ENCODE peak calls at places on chromosomes 3 and 15, in four cellular contexts. One of them, this sample, is unnamed.

GRCh38 chr15:67805008-67805681 is 20.2 kb upstream of the SKOR1 start:
- DNase-seq in foreskin fibroblast: no peak
- DNase-seq in naive thymus-derived CD4-positive, alpha-beta T cell: no peak
- DNase-seq in mucosa of descending colon: no peak
- DNase-seq in this sample: no peak

GRCh38 chr15:64851503-64851840 is 9.8 kb downstream of the PLEKHO2 start:
- DNase-seq in foreskin fibroblast: peak; percentile 83
- DNase-seq in naive thymus-derived CD4-positive, alpha-beta T cell: no peak
- DNase-seq in mucosa of descending colon: peak; percentile 43
- DNase-seq in this sample: peak; percentile 86

GRCh38 chr15:100928632-100929280 is 9.6 kb downstream of the LRRK1 start:
- DNase-seq in foreskin fibroblast: no peak
- DNase-seq in naive thymus-derived CD4-positive, alpha-beta T cell: no peak
- DNase-seq in mucosa of descending colon: peak; percentile 73
- DNase-seq in this sample: no peak

GRCh38 chr3:127688416-127689265 is 15.9 kb downstream of the ABTB1 start:
- DNase-seq in foreskin fibroblast: peak; percentile 40
- DNase-seq in naive thymus-derived CD4-positive, alpha-beta T cell: no peak
- DNase-seq in mucosa of descending colon: no peak
- DNase-seq in this sample: peak; percentile 21

GRCh38 chr15:88090406-88091085 is 166.0 kb downstream of the NTRK3 start:
- DNase-seq in foreskin fibroblast: no peak
- DNase-seq in naive thymus-derived CD4-positive, alpha-beta T cell: no peak
- DNase-seq in mucosa of descending colon: no peak
- DNase-seq in this sample: no peak

GRCh38 chr3:149715247-149715646 is 37.0 kb downstream of the COMMD2 start:
- DNase-seq in foreskin fibroblast: no peak
- DNase-seq in naive thymus-derived CD4-positive, alpha-beta T cell: no peak
- DNase-seq in mucosa of descending colon: no peak
- DNase-seq in this sample: no peak

GRCh38 chr3:89072671-89073070 is 34.8 kb upstream of the EPHA3 start:
- DNase-seq in foreskin fibroblast: no peak
- DNase-seq in naive thymus-derived CD4-positive, alpha-beta T cell: no peak
- DNase-seq in mucosa of descending colon: no peak
- DNase-seq in this sample: no peak

GRCh38 chr15:80934761-80935221 is 54.8 kb downstream of the MESD start:
- DNase-seq in foreskin fibroblast: no peak
- DNase-seq in naive thymus-derived CD4-positive, alpha-beta T cell: no peak
- DNase-seq in mucosa of descending colon: no peak
- DNase-seq in this sample: peak; percentile 56

GRCh38 chr3:56494679-56495322 is 26.5 kb upstream of the ERC2 start:
- DNase-seq in foreskin fibroblast: peak; percentile 56
- DNase-seq in naive thymus-derived CD4-positive, alpha-beta T cell: peak; percentile 81
- DNase-seq in mucosa of descending colon: peak; percentile 89
- DNase-seq in this sample: peak; percentile 84

GRCh38 chr15:66875588-66876422 is 173.8 kb downstream of the SMAD6 start:
- DNase-seq in foreskin fibroblast: no peak
- DNase-seq in naive thymus-derived CD4-positive, alpha-beta T cell: no peak
- DNase-seq in mucosa of descending colon: no peak
- DNase-seq in this sample: no peak

GRCh38 chr3:155871746-155872158 is 1.3 kb downstream of the GMPS start:
- DNase-seq in foreskin fibroblast: no peak
- DNase-seq in naive thymus-derived CD4-positive, alpha-beta T cell: no peak
- DNase-seq in mucosa of descending colon: no peak
- DNase-seq in this sample: no peak

GRCh38 chr15:66617137-66618090 is 51.6 kb upstream of the LCTL start:
- DNase-seq in foreskin fibroblast: no peak
- DNase-seq in naive thymus-derived CD4-positive, alpha-beta T cell: no peak
- DNase-seq in mucosa of descending colon: peak; percentile 50
- DNase-seq in this sample: peak; percentile 59

GRCh38 chr15:53549697-53550315 is 209.7 kb downstream of the WDR72 start:
- DNase-seq in foreskin fibroblast: no peak
- DNase-seq in naive thymus-derived CD4-positive, alpha-beta T cell: no peak
- DNase-seq in mucosa of descending colon: no peak
- DNase-seq in this sample: no peak

GRCh38 chr3:42698216-42698910 is 4.2 kb downstream of the HHATL start:
- DNase-seq in foreskin fibroblast: no peak
- DNase-seq in naive thymus-derived CD4-positive, alpha-beta T cell: no peak
- DNase-seq in mucosa of descending colon: no peak
- DNase-seq in this sample: no peak

GRCh38 chr15:47374222-47374621 is 343.1 kb upstream of the SEMA6D start:
- DNase-seq in foreskin fibroblast: peak; percentile 29
- DNase-seq in naive thymus-derived CD4-positive, alpha-beta T cell: no peak
- DNase-seq in mucosa of descending colon: no peak
- DNase-seq in this sample: peak; percentile 36

GRCh38 chr3:154122912-154123559 is 1.8 kb downstream of the ARHGEF26 start:
- DNase-seq in foreskin fibroblast: no peak
- DNase-seq in naive thymus-derived CD4-positive, alpha-beta T cell: no peak
- DNase-seq in mucosa of descending colon: no peak
- DNase-seq in this sample: peak; percentile 28

GRCh38 chr3:187733371-187733770 is 11.9 kb downstream of the BCL6 start:
- DNase-seq in foreskin fibroblast: no peak
- DNase-seq in naive thymus-derived CD4-positive, alpha-beta T cell: no peak
- DNase-seq in mucosa of descending colon: no peak
- DNase-seq in this sample: no peak
- H3K4me3 ChIP-seq in foreskin fibroblast: no peak overlapping the region
- H3K4me3 ChIP-seq in naive thymus-derived CD4-positive, alpha-beta T cell: no peak overlapping the region
- H3K4me3 ChIP-seq in mucosa of descending colon: no peak overlapping the region
- H3K4me3 ChIP-seq in this sample: no peak overlapping the region

DNA sequence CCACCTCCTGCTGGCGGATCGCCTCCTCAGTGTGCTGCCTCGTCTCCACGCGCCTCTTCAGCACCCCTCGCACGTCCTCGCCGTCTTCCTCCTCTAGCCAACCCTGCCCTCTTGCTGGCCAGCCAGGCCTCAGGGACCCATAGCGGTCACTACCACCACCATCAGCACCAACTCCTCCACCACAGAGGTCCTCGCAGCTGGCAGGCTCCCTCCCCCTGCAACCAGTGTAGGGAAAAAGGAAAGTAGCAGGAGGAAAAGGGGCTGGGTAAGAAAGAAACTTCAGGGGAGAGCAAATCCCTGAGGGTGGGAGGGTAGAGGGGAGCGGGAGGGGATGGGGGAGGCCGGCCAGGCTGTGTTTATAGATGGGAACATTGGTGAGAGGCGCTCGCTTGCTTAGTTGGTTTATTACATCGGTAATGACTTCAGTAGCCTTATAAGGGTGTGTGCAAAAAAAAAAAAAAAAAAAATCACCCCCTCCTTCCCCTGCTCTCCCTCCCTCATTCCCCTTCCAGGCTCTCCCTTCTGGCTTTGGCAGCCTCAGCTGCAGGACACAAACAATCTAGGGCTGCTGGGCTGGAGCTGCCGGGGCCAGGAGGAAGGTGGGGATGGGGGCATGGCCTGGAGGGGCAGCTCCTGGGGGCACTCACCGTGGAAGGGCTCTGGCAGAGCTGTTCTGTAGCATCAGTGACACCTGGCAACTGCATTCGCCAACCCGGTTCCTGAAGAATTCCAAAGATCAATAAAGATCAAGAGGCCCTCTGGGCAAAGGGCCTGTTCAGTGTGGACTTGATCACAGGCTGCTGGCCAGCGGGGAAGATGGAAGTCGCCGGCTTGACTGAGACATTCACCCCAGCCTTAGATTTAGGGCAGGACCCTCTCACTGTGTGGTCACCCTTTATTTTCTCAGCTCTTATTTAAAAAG is 116.2 kb upstream of the HACD2 start:
- DNase-seq in foreskin fibroblast: no peak
- DNase-seq in naive thymus-derived CD4-positive, alpha-beta T cell: no peak
- DNase-seq in mucosa of descending colon: peak; percentile 38
- DNase-seq in this sample: no peak
- H3K4me3 ChIP-seq in foreskin fibroblast: no peak overlapping the region
- H3K4me3 ChIP-seq in naive thymus-derived CD4-positive, alpha-beta T cell: no peak overlapping the region
- H3K4me3 ChIP-seq in mucosa of descending colon: no peak overlapping the region
- H3K4me3 ChIP-seq in this sample: no peak overlapping the region

DNA sequence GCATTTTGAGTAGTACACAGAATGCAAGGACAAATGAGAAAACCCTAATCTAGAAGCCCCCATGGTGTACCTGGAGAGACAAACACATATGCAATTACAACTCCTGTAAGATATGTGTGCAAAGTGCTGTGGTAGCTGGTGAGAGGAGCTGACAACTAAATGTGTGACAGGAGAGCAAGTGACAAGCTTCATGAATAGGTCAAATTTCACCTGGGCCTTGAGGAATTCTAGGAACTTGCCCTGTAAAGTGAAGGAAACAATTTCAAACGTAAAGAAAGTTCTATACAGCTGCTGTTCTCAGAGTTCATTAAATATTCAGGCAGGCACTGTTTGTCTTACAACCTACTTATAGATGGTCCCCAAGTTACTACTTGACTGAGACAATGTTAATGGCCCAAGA is 437.0 kb downstream of the TUSC7 start:
- DNase-seq in foreskin fibroblast: no peak
- DNase-seq in naive thymus-derived CD4-positive, alpha-beta T cell: no peak
- DNase-seq in mucosa of descending colon: no peak
- DNase-seq in this sample: no peak
- H3K4me3 ChIP-seq in foreskin fibroblast: no peak overlapping the region
- H3K4me3 ChIP-seq in naive thymus-derived CD4-positive, alpha-beta T cell: no peak overlapping the region
- H3K4me3 ChIP-seq in mucosa of descending colon: no peak overlapping the region
- H3K4me3 ChIP-seq in this sample: no peak overlapping the region

GRCh38 chr3:168386301-168386700 is 290.6 kb upstream of the GOLIM4 start:
- DNase-seq in foreskin fibroblast: no peak
- DNase-seq in naive thymus-derived CD4-positive, alpha-beta T cell: no peak
- DNase-seq in mucosa of descending colon: no peak
- DNase-seq in this sample: no peak

GRCh38 chr3:168384990-168385389 is 289.3 kb upstream of the GOLIM4 start:
- DNase-seq in foreskin fibroblast: no peak
- DNase-seq in naive thymus-derived CD4-positive, alpha-beta T cell: no peak
- DNase-seq in mucosa of descending colon: no peak
- DNase-seq in this sample: no peak
- H3K4me3 ChIP-seq in foreskin fibroblast: no peak overlapping the region
- H3K4me3 ChIP-seq in naive thymus-derived CD4-positive, alpha-beta T cell: no peak overlapping the region
- H3K4me3 ChIP-seq in mucosa of descending colon: no peak overlapping the region
- H3K4me3 ChIP-seq in this sample: no peak overlapping the region

DNA sequence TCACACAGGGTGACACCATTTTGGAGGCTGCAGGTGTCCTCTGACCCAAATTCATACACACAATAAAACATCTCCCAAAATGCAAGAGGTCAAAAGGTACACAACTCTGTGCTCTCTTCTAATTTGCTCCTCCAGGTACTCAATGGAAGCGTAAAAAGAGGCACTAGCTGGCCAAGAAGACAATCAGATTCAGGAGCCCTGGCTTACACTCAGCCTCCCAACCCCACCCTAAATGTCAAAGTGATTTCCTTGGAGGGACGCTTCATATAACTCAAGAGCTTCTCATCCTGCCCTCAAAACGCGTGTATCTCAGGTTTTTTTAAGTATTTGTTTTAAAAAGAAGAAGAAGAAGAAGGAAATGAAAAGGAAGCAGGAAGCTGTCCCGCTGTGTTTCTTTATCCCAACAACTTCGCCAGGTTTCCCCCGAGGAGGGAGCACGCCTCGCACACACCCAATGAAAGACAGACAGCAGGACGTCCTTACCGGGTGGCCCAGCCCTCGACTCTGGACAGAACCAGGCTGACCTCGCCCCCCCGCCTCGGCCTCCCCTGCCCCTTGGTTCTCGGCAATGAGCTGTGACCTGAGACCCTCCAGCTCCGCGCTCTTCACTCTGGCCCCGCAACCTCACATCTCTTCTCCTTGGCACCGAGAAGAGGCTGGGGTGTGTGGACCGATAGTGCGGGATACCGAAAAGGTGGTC is 620.7 kb upstream of the ZNF385D start:
- DNase-seq in foreskin fibroblast: no peak
- DNase-seq in naive thymus-derived CD4-positive, alpha-beta T cell: no peak
- DNase-seq in mucosa of descending colon: no peak
- DNase-seq in this sample: no peak
- H3K4me3 ChIP-seq in foreskin fibroblast: peak overlapping the region; percentile 51
- H3K4me3 ChIP-seq in naive thymus-derived CD4-positive, alpha-beta T cell: no peak overlapping the region
- H3K4me3 ChIP-seq in mucosa of descending colon: no peak overlapping the region
- H3K4me3 ChIP-seq in this sample: peak overlapping the region; percentile 15

GRCh38 chr15:98817745-98818144 is 169.4 kb downstream of the IGF1R start:
- DNase-seq in foreskin fibroblast: no peak
- DNase-seq in naive thymus-derived CD4-positive, alpha-beta T cell: no peak
- DNase-seq in mucosa of descending colon: no peak
- DNase-seq in this sample: no peak
- H3K4me3 ChIP-seq in foreskin fibroblast: no peak overlapping the region
- H3K4me3 ChIP-seq in naive thymus-derived CD4-positive, alpha-beta T cell: no peak overlapping the region
- H3K4me3 ChIP-seq in mucosa of descending colon: no peak overlapping the region
- H3K4me3 ChIP-seq in this sample: no peak overlapping the region

DNA sequence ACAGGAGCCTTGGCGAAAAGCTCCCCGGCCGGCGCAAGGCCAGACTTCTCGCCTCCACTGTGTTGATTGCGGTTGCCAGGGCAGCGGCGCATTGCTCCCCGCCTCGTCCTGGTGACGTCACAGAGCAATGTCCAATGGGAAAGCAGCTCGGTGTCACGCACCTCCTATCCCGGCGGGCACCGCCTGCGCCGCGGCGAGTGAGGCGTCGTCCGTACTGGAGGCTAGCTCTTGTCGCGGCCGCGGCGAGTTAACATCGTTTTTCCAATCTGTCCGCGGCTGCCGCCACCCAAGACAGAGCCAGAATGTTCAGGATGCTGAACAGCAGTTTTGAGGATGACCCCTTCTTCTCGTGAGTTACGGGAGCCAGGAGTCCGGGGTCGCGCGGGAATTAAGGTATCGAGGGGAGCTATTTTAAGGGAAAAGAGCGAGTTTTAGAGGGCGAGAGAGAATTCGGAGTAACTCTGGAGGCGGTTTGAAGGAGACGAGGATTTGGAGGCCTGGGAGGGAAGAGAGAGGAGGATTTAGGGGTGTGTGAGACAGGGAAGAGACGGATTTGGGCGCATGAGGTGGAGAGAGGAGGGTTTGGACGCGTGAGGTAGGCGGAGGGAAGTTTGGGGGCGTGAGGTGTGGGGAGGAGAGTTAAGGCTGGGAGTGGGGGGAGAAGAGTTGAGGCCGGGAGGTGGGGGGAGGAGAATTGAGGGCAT is at the start of gene MLF1:
- DNase-seq in foreskin fibroblast: peak; percentile 93
- DNase-seq in naive thymus-derived CD4-positive, alpha-beta T cell: peak; percentile 53
- DNase-seq in mucosa of descending colon: peak; percentile 97
- DNase-seq in this sample: peak; percentile 92
- H3K4me3 ChIP-seq in foreskin fibroblast: peak within 1 kb of the TSS; percentile 82
- H3K4me3 ChIP-seq in naive thymus-derived CD4-positive, alpha-beta T cell: peak within 1 kb of the TSS; percentile 66
- H3K4me3 ChIP-seq in mucosa of descending colon: peak within 1 kb of the TSS; percentile 3
- H3K4me3 ChIP-seq in this sample: peak within 1 kb of the TSS; percentile 71

DNA sequence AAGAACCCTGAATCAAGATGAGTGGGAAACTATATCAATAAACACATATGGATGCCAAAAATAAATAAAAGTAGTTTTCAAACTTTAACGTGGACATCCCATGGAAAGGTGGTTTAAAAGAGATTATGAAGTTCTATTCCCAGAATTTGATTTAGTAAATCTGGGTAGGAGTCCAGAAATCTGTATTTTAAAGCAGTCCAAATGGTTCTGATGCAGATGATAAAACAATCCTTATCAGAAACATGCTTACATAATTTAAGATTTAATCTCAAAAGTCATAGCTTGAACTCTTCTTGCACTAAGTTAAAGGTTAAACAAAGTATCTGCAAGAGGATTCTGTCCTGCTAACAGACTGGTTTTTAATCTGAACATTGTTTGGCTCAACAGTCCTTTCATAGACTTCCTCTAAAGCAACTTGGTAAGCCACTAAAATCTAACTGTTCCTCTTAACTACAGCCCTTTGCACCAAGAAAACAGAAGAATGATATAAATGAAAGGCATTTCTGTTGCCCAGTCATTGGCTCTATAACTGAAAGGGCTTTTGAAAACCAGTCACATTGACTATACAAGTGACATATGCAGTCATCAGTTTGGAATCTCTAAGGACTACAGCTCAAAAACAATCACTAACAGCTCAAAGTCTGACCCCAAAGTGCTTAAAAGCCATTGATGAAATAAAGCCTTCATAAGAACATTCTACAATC is 23.4 kb upstream of the MAP4 start:
- DNase-seq in foreskin fibroblast: peak; percentile 77
- DNase-seq in naive thymus-derived CD4-positive, alpha-beta T cell: no peak
- DNase-seq in mucosa of descending colon: no peak
- DNase-seq in this sample: peak; percentile 75
- H3K4me3 ChIP-seq in foreskin fibroblast: no peak overlapping the region
- H3K4me3 ChIP-seq in naive thymus-derived CD4-positive, alpha-beta T cell: no peak overlapping the region
- H3K4me3 ChIP-seq in mucosa of descending colon: no peak overlapping the region
- H3K4me3 ChIP-seq in this sample: no peak overlapping the region

This sample was measured in fibroblast of mammary gland.